ENCODE peak calls at places on chromosomes 4 and X, in four cellular contexts. One of them, this sample, is unnamed.
A peak's percentile ranks its signal among the peaks of the same experiment; 100 is the strongest.

GRCh38 chrX:20218809-20219505 is 47.8 kb downstream of the RPS6KA3 start:
- DNase-seq in A549: peak; percentile 5
- DNase-seq in suprapubic skin: no peak
- DNase-seq in sigmoid colon: peak; percentile 65
- DNase-seq in this sample: no peak

GRCh38 chrX:13304052-13304451 is 15.8 kb downstream of the ATXN3L start:
- DNase-seq in sigmoid colon: no peak
- DNase-seq in A549: no peak
- DNase-seq in suprapubic skin: no peak
- DNase-seq in this sample: no peak

GRCh38 chr4:159508917-159509500 is 406.1 kb downstream of the RAPGEF2 start:
- DNase-seq in suprapubic skin: no peak
- DNase-seq in sigmoid colon: no peak
- DNase-seq in A549: no peak
- DNase-seq in this sample: no peak

GRCh38 chr4:126986005-126986404 is 646.8 kb upstream of the INTU start:
- DNase-seq in sigmoid colon: no peak
- DNase-seq in A549: no peak
- DNase-seq in suprapubic skin: no peak
- DNase-seq in this sample: no peak

GRCh38 chr4:112029642-112030235 is 115.5 kb upstream of the FAM241A start:
- DNase-seq in sigmoid colon: no peak
- DNase-seq in A549: no peak
- DNase-seq in suprapubic skin: no peak
- DNase-seq in this sample: no peak

GRCh38 chrX:54358424-54359211 is 772 bp upstream of the WNK3 start:
- DNase-seq in sigmoid colon: peak; percentile 69
- DNase-seq in suprapubic skin: peak; percentile 70
- DNase-seq in A549: no peak
- DNase-seq in this sample: no peak

GRCh38 chr4:156685308-156685707 is 286.3 kb downstream of the PDGFC start:
- DNase-seq in sigmoid colon: no peak
- DNase-seq in suprapubic skin: no peak
- DNase-seq in A549: no peak
- DNase-seq in this sample: no peak

GRCh38 chr4:15778742-15779231 is 659 bp downstream of the CD38 start:
- DNase-seq in suprapubic skin: no peak
- DNase-seq in A549: peak; percentile 13
- DNase-seq in sigmoid colon: peak; percentile 66
- DNase-seq in this sample: no peak

GRCh38 chr4:175234162-175234561 is 316.0 kb downstream of the ADAM29 start:
- DNase-seq in A549: no peak
- DNase-seq in sigmoid colon: no peak
- DNase-seq in suprapubic skin: no peak
- DNase-seq in this sample: no peak

DNA sequence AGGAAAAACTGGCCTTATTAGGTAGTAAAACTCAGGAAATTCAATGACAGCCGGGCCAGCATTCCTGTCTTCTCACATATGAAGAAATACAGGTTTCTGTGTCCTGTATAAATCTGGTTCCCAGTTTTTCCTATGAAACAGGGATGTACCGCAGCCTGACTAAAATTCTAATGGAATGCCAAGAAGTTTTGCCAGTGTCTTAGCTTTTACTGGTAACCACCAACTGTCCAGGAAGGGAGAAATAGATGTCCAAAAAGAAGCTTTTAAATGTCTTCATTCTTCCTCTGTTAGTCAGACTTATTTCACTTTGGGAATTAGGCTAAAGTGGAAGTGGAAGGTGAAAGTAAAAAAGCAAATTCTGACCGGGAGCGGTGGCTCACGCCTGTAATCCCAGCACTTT is 108.0 kb upstream of the TBL1X start:
- DNase-seq in suprapubic skin: no peak
- DNase-seq in sigmoid colon: no peak
- DNase-seq in A549: no peak
- DNase-seq in this sample: no peak
- H3K9me3 ChIP-seq in suprapubic skin: no peaks in the 10 kb centered on the region
- H3K9me3 ChIP-seq in sigmoid colon: no peaks in the 10 kb centered on the region
- H3K9me3 ChIP-seq in A549: no peaks in the 10 kb centered on the region
- H3K9me3 ChIP-seq in this sample: no peaks in the 10 kb centered on the region

DNA sequence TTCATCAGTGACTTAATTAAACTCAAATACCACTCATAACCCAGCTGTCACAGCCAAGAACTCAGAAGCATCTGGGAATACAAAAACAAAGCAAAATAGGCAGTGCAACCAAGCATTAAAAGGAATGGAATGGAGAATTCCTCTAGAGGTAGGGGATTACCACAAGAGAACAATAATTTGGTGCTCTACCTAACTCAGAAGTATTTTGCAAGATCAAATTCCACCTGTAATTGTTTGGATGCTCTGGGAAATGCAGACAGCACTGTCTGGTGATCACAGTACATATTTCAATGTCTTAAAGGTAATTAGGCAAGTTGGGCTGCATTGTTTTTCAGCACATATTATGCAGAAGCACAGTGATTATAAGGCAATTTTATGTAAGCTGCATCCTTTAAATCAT is 547.5 kb downstream of the TRAM1L1 start:
- DNase-seq in A549: no peak
- DNase-seq in sigmoid colon: no peak
- DNase-seq in suprapubic skin: no peak
- DNase-seq in this sample: no peak
- TF ChIP-seq EP300 in A549: no peak
- TF ChIP-seq EP300 in sigmoid colon: no peak
- TF ChIP-seq EP300 in suprapubic skin: no peak
- TF ChIP-seq EP300 in this sample: no peak

GRCh38 chr4:173522160-173522873 is 7.7 kb downstream of the HAND2 start:
- DNase-seq in suprapubic skin: peak; percentile 92
- DNase-seq in A549: no peak
- DNase-seq in sigmoid colon: peak; percentile 97
- DNase-seq in this sample: peak; percentile 93

GRCh38 chr4:173526034-173526482 is 4.0 kb downstream of the HAND2 start:
- DNase-seq in A549: no peak
- DNase-seq in sigmoid colon: peak; percentile 63
- DNase-seq in suprapubic skin: no peak
- DNase-seq in this sample: peak; percentile 78

GRCh38 chr4:173525118-173526033 is 4.7 kb downstream of the HAND2 start:
- DNase-seq in A549: no peak
- DNase-seq in sigmoid colon: peak; percentile 80
- DNase-seq in suprapubic skin: no peak
- DNase-seq in this sample: peak; percentile 92

GRCh38 chr4:173522874-173523395 is 7.1 kb downstream of the HAND2 start:
- DNase-seq in sigmoid colon: no peak
- DNase-seq in A549: no peak
- DNase-seq in suprapubic skin: no peak
- DNase-seq in this sample: no peak

DNA sequence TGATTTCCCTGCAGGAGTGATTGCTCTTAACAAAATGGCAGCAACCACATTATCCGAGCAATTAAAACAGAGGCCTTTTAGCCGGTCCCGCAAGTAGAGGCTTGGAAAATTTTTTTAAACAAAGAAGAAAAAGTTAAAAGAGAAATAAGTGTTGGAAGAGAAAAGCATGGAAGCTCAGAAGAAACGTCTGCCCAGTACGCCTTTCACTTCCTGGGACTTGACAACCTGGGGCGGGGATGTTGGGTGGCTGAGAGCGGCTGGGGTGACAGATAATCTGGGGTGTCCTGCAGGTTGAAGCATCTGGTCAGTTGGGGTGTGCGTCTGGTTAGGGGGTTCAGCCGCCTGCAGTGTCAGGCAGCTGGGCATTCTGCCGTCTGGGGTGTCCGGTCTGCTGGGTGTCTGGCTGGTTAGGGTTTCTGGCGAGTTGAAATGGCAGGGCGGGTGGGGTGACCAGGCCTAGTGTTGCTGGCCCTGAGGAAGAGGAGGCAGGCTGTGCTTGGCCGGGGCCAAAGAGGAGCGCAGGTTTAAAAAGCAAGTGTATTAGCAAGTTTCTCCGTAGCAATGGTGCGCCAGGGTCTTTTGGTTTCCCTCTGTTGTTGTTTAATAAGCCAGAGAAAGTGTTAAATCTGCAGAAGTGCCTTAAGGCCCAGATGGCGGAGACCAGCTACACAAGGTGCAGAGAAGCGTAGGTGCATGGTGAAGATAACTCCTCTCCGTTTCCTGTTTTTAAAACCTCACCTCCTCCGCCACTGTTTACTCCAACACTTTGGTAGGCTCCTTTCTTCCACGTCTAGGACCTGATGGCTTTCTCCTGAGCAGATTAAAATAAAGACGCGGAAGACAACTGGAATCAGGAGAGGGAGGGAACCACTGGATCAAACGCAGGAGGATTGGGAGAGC is 5.6 kb downstream of the HAND2 start:
- DNase-seq in sigmoid colon: peak; percentile 80
- DNase-seq in A549: no peak
- DNase-seq in suprapubic skin: no peak
- DNase-seq in this sample: peak; percentile 90
- H3K9me3 ChIP-seq in sigmoid colon: no peaks in the 10 kb centered on the region
- H3K9me3 ChIP-seq in A549: no peaks in the 10 kb centered on the region
- H3K9me3 ChIP-seq in suprapubic skin: no peaks in the 10 kb centered on the region
- H3K9me3 ChIP-seq in this sample: no peaks in the 10 kb centered on the region

GRCh38 chr4:98603683-98604573 is 54.5 kb downstream of the TSPAN5 start:
- DNase-seq in A549: no peak
- DNase-seq in suprapubic skin: no peak
- DNase-seq in sigmoid colon: no peak
- DNase-seq in this sample: no peak

GRCh38 chr4:98602270-98602669 is 56.1 kb downstream of the TSPAN5 start:
- DNase-seq in sigmoid colon: no peak
- DNase-seq in suprapubic skin: no peak
- DNase-seq in A549: no peak
- DNase-seq in this sample: no peak

GRCh38 chr4:98604723-98605122 is 53.7 kb downstream of the TSPAN5 start:
- DNase-seq in suprapubic skin: no peak
- DNase-seq in A549: no peak
- DNase-seq in sigmoid colon: no peak
- DNase-seq in this sample: no peak

GRCh38 chr4:98599617-98600016 is 58.8 kb downstream of the TSPAN5 start:
- DNase-seq in sigmoid colon: no peak
- DNase-seq in suprapubic skin: no peak
- DNase-seq in A549: no peak
- DNase-seq in this sample: no peak

DNA sequence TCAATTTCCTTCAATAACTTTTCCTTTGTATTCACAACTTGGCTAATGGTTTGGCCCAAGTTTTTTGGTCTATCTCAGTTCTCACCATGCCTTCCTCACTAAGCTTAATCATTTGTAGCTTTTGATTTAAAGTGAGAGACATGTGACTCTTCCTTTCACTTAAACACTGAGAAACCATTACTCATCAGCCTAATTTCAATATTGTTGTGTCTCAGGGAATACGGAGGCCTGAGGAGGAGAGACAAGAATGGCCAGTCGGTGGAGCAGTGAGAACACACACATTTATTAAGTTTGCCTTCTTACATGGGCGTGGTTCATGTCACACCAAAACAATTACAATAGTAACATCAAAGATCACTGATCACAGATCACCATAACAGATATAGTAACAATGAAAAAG is 56.7 kb downstream of the TSPAN5 start:
- DNase-seq in suprapubic skin: no peak
- DNase-seq in sigmoid colon: no peak
- DNase-seq in A549: no peak
- DNase-seq in this sample: no peak
- TF ChIP-seq EP300 in suprapubic skin: no peak
- TF ChIP-seq EP300 in sigmoid colon: no peak
- TF ChIP-seq EP300 in A549: no peak
- TF ChIP-seq EP300 in this sample: no peak

DNA sequence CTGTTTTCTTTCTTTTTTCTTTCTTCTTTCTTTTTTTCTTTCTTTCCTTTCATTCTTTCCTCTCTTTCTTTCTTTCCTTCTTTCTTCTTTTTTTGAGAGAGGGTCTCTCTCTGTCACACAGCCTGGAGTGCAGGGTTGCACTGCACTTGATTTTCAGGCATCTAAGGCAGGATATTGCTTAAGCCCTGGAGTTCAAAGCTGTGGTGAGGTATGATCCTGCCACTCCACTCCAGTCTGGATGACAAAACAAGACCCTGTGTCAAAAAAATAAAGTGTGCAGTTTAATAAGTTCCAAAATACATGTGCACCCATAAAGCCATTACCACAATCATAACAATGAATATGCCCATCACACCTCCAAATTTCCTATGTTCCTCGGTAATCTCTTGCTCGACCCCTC is 10.6 kb upstream of the ZNF718 start:
- DNase-seq in suprapubic skin: no peak
- DNase-seq in A549: no peak
- DNase-seq in sigmoid colon: no peak
- DNase-seq in this sample: no peak
- H3K9me3 ChIP-seq in suprapubic skin: no peaks in the 10 kb centered on the region
- H3K9me3 ChIP-seq in A549: no peaks in the 10 kb centered on the region
- H3K9me3 ChIP-seq in sigmoid colon: no peaks in the 10 kb centered on the region
- H3K9me3 ChIP-seq in this sample: no peaks in the 10 kb centered on the region

DNA sequence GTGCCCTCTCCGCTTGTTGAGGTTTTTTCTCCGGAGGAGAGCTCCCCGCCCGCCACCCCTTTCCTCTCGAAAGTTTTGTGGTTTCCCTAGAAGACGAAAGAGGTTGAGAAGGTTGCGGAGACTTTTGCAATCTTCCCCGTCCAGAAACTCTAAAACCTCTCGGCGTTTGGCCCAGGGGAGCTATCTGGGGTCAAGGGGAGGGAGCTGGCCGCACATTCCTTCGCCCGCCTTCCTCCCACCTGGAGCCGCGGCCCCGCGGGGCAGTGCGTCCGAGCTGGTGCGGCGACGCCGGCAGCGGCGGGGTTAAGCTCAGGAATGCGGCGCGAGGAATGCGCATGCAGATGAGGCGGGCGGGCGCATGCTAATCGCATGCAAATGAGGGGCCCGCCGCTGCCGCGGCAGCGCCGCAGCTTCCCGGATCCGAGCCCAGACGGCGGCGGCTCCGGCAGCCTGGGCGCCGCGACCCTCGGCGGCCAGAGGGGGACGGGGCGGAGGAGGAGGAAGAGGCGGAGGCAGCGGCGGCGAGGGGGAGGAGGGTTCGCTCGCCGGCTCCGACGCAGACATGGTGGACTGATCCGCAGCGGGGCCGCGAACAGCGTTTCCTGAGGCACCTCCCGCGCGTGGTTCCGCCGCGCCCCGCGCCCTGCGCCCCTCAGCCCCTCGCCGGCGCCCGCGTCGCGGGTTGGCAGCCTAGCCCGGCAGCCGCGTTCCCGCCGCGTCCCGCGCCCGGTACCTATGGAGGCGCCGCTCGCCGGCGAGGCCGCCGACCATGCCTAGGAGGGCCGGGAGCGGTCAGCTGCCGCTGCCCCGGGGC is at the start of gene WWC2:
- DNase-seq in suprapubic skin: peak; percentile 91
- DNase-seq in sigmoid colon: peak; percentile 94
- DNase-seq in A549: peak; percentile 69
- DNase-seq in this sample: peak; percentile 95
- TF ChIP-seq EP300 in suprapubic skin: no peak
- TF ChIP-seq EP300 in sigmoid colon: no peak
- TF ChIP-seq EP300 in A549: no peak
- TF ChIP-seq EP300 in this sample: no peak

GRCh38 chr4:33737721-33738120 is 2506.6 kb downstream of the ARAP2 start:
- DNase-seq in suprapubic skin: no peak
- DNase-seq in A549: no peak
- DNase-seq in sigmoid colon: no peak
- DNase-seq in this sample: no peak

DNA sequence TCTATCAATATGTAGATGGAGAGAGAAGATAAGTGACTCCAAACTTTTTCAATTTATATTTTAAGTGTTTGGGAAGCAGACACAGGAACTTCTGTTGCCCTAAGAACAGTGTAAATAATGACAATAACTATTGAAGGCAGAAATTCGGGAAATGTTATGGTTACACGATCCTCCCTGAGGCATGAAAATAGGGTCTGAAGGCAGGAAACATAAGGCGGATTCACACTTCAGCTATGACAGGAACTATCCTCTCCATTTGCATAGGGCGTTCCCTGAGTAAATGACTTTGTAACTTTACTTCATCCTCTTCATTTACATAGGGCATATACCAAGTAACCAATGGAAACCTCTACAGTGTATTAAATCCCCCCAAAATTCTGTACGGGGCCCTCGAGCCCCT is 2504.4 kb downstream of the ARAP2 start:
- DNase-seq in suprapubic skin: no peak
- DNase-seq in A549: no peak
- DNase-seq in sigmoid colon: no peak
- DNase-seq in this sample: no peak
- H3K9me3 ChIP-seq in suprapubic skin: no peaks in the 10 kb centered on the region
- H3K9me3 ChIP-seq in A549: no peaks in the 10 kb centered on the region
- H3K9me3 ChIP-seq in sigmoid colon: no peaks in the 10 kb centered on the region
- H3K9me3 ChIP-seq in this sample: no peaks in the 10 kb centered on the region